ENCODE peak calls at places on chromosomes 4 and X, in five cellular contexts. C is psoas muscle, E is sigmoid colon, H is suprapubic skin, A is transverse colon. X is an unnamed sample. For H3K36me3, the result is how much of the 10 kb centered on the place peaks cover.

GRCh38 chrX:39843318-39843717 is 254.4 kb downstream of the BCOR start:
- DNase-seq in C (no peak), E (no peak), H (no peak), A (no peak), X (no peak)

GRCh38 chr4:125780747-125781146 is 466.0 kb downstream of the FAT4 start:
- DNase-seq in C (no peak), E (no peak), H (no peak), A (no peak), X (no peak)

GRCh38 chr4:182600093-182600492 is 317.1 kb downstream of the DCTD start:
- DNase-seq in C (no peak), E (no peak), H (no peak), A (no peak), X (no peak)

GRCh38 chr4:74357965-74358364 is 7.0 kb upstream of the EREG start:
- DNase-seq in C (no peak), E (no peak), H (no peak), A (no peak), X (no peak)

GRCh38 chr4:109078724-109079123 is 223.7 kb downstream of the COL25A1 start:
- DNase-seq in C (no peak), E (no peak), H (no peak), A (no peak), X (no peak)

GRCh38 chr4:181770971-181771370 is 472.2 kb upstream of the TENM3 start:
- DNase-seq in C (no peak), E (no peak), H (no peak), A (no peak), X (no peak)

GRCh38 chr4:165537028-165537648 is 158.3 kb downstream of the CPE start:
- DNase-seq in C (no peak), E (no peak), H (no peak), A (no peak), X (no peak)

GRCh38 chr4:129583868-129584267 is 487.9 kb downstream of the C4orf33 start:
- DNase-seq in C (peak), E (no peak), H (no peak), A (no peak), X (no peak)

GRCh38 chr4:108072300-108072699 is 82.6 kb downstream of the HADH start:
- DNase-seq in C (no peak), E (no peak), H (no peak), A (peak), X (no peak)

GRCh38 chrX:24117288-24117687 is 32.2 kb upstream of the ZFX start:
- DNase-seq in C (no peak), E (peak), H (no peak), A (no peak), X (no peak)

GRCh38 chr4:168610911-168611530 is 114.2 kb downstream of the PALLD start:
- DNase-seq in C (no peak), E (no peak), H (no peak), A (no peak), X (no peak)

GRCh38 chr4:182880387-182881356 is 36.5 kb downstream of the DCTD start:
- DNase-seq in C (no peak), E (peak), H (no peak), A (peak), X (no peak)

GRCh38 chr4:14743601-14744000 is 258.7 kb upstream of the CPEB2 start:
- DNase-seq in C (no peak), E (no peak), H (no peak), A (no peak), X (no peak)

GRCh38 chr4:158809611-158810486 is 41.0 kb downstream of the FNIP2 start:
- DNase-seq in C (no peak), E (no peak), H (no peak), A (peak), X (peak)

GRCh38 chr4:139861471-139861870 is 195.9 kb downstream of the MGST2 start:
- DNase-seq in C (no peak), E (no peak), H (no peak), A (no peak), X (no peak)

GRCh38 chr4:102623622-102624021 is 122.5 kb downstream of the NFKB1 start:
- DNase-seq in C (no peak), E (no peak), H (no peak), A (no peak), X (peak)

GRCh38 chr4:95129708-95130343 is 372.1 kb downstream of the BMPR1B start:
- DNase-seq in C (no peak), E (no peak), H (no peak), A (no peak), X (no peak)

GRCh38 chr4:47933798-47934197 is 19.4 kb upstream of the NFXL1 start:
- DNase-seq in C (no peak), E (no peak), H (no peak), A (no peak), X (no peak)

GRCh38 chrX:152637649-152638442 is at the start of gene GABRQ:
- DNase-seq in C (no peak), E (no peak), H (no peak), A (peak), X (peak)

GRCh38 chrX:153526040-153526439 is 8.6 kb downstream of the ATP2B3 start:
- DNase-seq in C (no peak), E (no peak), H (no peak), A (no peak), X (no peak)

GRCh38 chr4:79620627-79621026 is 212.6 kb upstream of the GK2 start:
- DNase-seq in C (no peak), E (no peak), H (no peak), A (no peak), X (no peak)

GRCh38 chr4:79621061-79621460 is 213.0 kb upstream of the GK2 start:
- DNase-seq in C (no peak), E (no peak), H (no peak), A (no peak), X (no peak)

GRCh38 chr4:79626102-79626501 is 218.1 kb upstream of the GK2 start:
- DNase-seq in C (no peak), E (no peak), H (no peak), A (no peak), X (no peak)

GRCh38 chr4:79623125-79623905 is 215.3 kb upstream of the GK2 start:
- DNase-seq in C (no peak), E (peak), H (no peak), A (no peak), X (no peak)
- H3K4me3 ChIP-seq in C (no peak), E (peak), H (peak), A (no peak), X (no peak)

GRCh38 chr4:6293661-6294060 is 24.0 kb downstream of the WFS1 start:
- DNase-seq in C (no peak), E (no peak), H (no peak), A (no peak), X (no peak)
- H3K36me3 ChIP-seq in C (half or more), E (half or more), H (half or more), A (under half), X (under half)

DNA sequence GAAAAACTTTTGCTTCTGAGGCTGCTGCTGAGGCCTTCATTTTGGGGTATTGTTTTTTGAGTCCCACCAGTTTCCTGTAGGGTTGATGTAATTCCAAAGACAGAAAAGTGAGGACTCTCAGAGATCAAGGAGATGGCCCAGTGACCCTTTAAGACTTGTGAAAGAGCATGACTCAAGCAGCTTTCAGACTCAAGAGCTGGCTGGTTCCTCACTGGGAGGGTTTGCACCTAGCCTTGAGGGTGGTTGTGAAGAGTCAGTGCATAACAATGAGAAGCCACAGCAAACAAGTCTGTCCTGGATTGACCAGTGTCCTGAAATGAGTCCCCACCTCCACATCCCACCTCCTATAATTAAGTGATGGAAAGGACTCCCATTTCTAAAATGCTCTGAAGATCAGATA is 89.2 kb downstream of the NHS start:
- DNase-seq in C (no peak), E (no peak), H (no peak), A (no peak), X (no peak)
- H3K4me3 ChIP-seq in C (no peak), E (no peak), H (no peak), A (no peak), X (no peak)

GRCh38 chr4:1993169-1993516 is 15.6 kb downstream of the NELFA start:
- DNase-seq in C (peak), E (no peak), H (peak), A (no peak), X (no peak)
- H3K36me3 ChIP-seq in C (under half), E (under half), H (under half), A (under half), X (under half)

GRCh38 chr4:173530326-173531062 is 465 bp upstream of the HAND2 start:
- DNase-seq in C (no peak), E (peak), H (no peak), A (no peak), X (no peak)

GRCh38 chr4:173527103-173527876 is 2.7 kb downstream of the HAND2 start:
- DNase-seq in C (no peak), E (peak), H (no peak), A (no peak), X (no peak)

GRCh38 chr4:173529505-173530325 is at the start of gene HAND2:
- DNase-seq in C (peak), E (peak), H (no peak), A (peak), X (no peak)

GRCh38 chr4:173526724-173527102 is 3.3 kb downstream of the HAND2 start:
- DNase-seq in C (no peak), E (peak), H (no peak), A (no peak), X (no peak)

GRCh38 chr4:173528378-173529321 is 1.4 kb downstream of the HAND2 start:
- DNase-seq in C (peak), E (peak), H (no peak), A (no peak), X (no peak)
- H3K4me3 ChIP-seq in C (peak), E (peak), H (peak), A (peak), X (no peak)

GRCh38 chrX:55754861-55755294 is 37.3 kb downstream of the RRAGB start:
- DNase-seq in C (no peak), E (no peak), H (no peak), A (no peak), X (no peak)

GRCh38 chrX:55750256-55750655 is 32.7 kb downstream of the RRAGB start:
- DNase-seq in C (no peak), E (no peak), H (no peak), A (no peak), X (no peak)
- H3K36me3 ChIP-seq in C (under half), E (under half), H (under half), A (under half), X (under half)

GRCh38 chr4:64271601-64272081 is 137.6 kb downstream of the TECRL start:
- DNase-seq in C (peak), E (no peak), H (no peak), A (no peak), X (no peak)
- H3K4me3 ChIP-seq in C (peak), E (no peak), H (peak), A (no peak), X (no peak)